ENCODE peak calls at places on chromosomes 13 and 19, in five cellular contexts. One of them, this sample, is unnamed.
A peak's percentile ranks its signal among the peaks of the same experiment; 100 is the strongest.

GRCh38 chr13:40120781-40121180 is 465.3 kb downstream of the COG6 start:
- DNase-seq in T47D: no peak
- DNase-seq in T-helper 1 cell: no peak
- DNase-seq in NCI-H524 treated with DMSO at 0.1 percent for 48 hours: no peak
- DNase-seq in hippocampal formation: no peak
- DNase-seq in this sample: no peak

GRCh38 chr19:4889034-4889825 is 13.5 kb downstream of the ARRDC5 start:
- DNase-seq in T47D: no peak
- DNase-seq in T-helper 1 cell: no peak
- DNase-seq in NCI-H524 treated with DMSO at 0.1 percent for 48 hours: no peak
- DNase-seq in hippocampal formation: no peak
- DNase-seq in this sample: peak; percentile 73

GRCh38 chr13:75566658-75567057 is 17.1 kb downstream of the UCHL3 start:
- DNase-seq in T47D: no peak
- DNase-seq in T-helper 1 cell: no peak
- DNase-seq in NCI-H524 treated with DMSO at 0.1 percent for 48 hours: no peak
- DNase-seq in hippocampal formation: peak; percentile 23
- DNase-seq in this sample: no peak

GRCh38 chr13:80006940-80007339 is 334.0 kb downstream of the SPRY2 start:
- DNase-seq in T47D: no peak
- DNase-seq in T-helper 1 cell: no peak
- DNase-seq in NCI-H524 treated with DMSO at 0.1 percent for 48 hours: no peak
- DNase-seq in hippocampal formation: no peak
- DNase-seq in this sample: no peak

GRCh38 chr13:84927442-84928169 is 871.6 kb downstream of the SLITRK6 start:
- DNase-seq in T47D: no peak
- DNase-seq in T-helper 1 cell: no peak
- DNase-seq in NCI-H524 treated with DMSO at 0.1 percent for 48 hours: no peak
- DNase-seq in hippocampal formation: no peak
- DNase-seq in this sample: no peak

GRCh38 chr19:41958367-41959055 is 610 bp downstream of the RABAC1 start:
- DNase-seq in T47D: peak; percentile 64
- DNase-seq in T-helper 1 cell: peak; percentile 76
- DNase-seq in NCI-H524 treated with DMSO at 0.1 percent for 48 hours: no peak
- DNase-seq in hippocampal formation: no peak
- DNase-seq in this sample: peak; percentile 11

GRCh38 chr19:1019980-1020867 is 699 bp downstream of the TMEM259 start:
- DNase-seq in T47D: no peak
- DNase-seq in T-helper 1 cell: no peak
- DNase-seq in NCI-H524 treated with DMSO at 0.1 percent for 48 hours: no peak
- DNase-seq in hippocampal formation: no peak
- DNase-seq in this sample: no peak

GRCh38 chr19:11446652-11447301 is 11.3 kb downstream of the PRKCSH start:
- DNase-seq in T47D: no peak
- DNase-seq in T-helper 1 cell: no peak
- DNase-seq in NCI-H524 treated with DMSO at 0.1 percent for 48 hours: no peak
- DNase-seq in hippocampal formation: peak; percentile 44
- DNase-seq in this sample: no peak

GRCh38 chr13:66224644-66225043 is 1005.5 kb downstream of the PCDH9 start:
- DNase-seq in T47D: no peak
- DNase-seq in T-helper 1 cell: no peak
- DNase-seq in NCI-H524 treated with DMSO at 0.1 percent for 48 hours: no peak
- DNase-seq in hippocampal formation: no peak
- DNase-seq in this sample: no peak

GRCh38 chr13:83780201-83780600 is 102.1 kb downstream of the SLITRK1 start:
- DNase-seq in T47D: no peak
- DNase-seq in T-helper 1 cell: no peak
- DNase-seq in NCI-H524 treated with DMSO at 0.1 percent for 48 hours: no peak
- DNase-seq in hippocampal formation: no peak
- DNase-seq in this sample: no peak

GRCh38 chr19:3507371-3508120 is 1.4 kb downstream of the FZR1 start:
- DNase-seq in T47D: no peak
- DNase-seq in T-helper 1 cell: no peak
- DNase-seq in NCI-H524 treated with DMSO at 0.1 percent for 48 hours: no peak
- DNase-seq in hippocampal formation: no peak
- DNase-seq in this sample: no peak

GRCh38 chr19:1998712-1999708 is 16.5 kb downstream of the BTBD2 start:
- DNase-seq in T47D: no peak
- DNase-seq in T-helper 1 cell: no peak
- DNase-seq in NCI-H524 treated with DMSO at 0.1 percent for 48 hours: no peak
- DNase-seq in hippocampal formation: no peak
- DNase-seq in this sample: no peak

GRCh38 chr13:51601601-51602348 is 17.5 kb downstream of the WDFY2 start:
- DNase-seq in T47D: no peak
- DNase-seq in T-helper 1 cell: no peak
- DNase-seq in NCI-H524 treated with DMSO at 0.1 percent for 48 hours: no peak
- DNase-seq in hippocampal formation: no peak
- DNase-seq in this sample: no peak

GRCh38 chr13:27622102-27622820 is 569 bp downstream of the POLR1D start:
- DNase-seq in T47D: no peak
- DNase-seq in T-helper 1 cell: no peak
- DNase-seq in NCI-H524 treated with DMSO at 0.1 percent for 48 hours: no peak
- DNase-seq in hippocampal formation: no peak
- DNase-seq in this sample: no peak

GRCh38 chr19:12689012-12689411 is 1.2 kb downstream of the GNG14 start:
- DNase-seq in T47D: no peak
- DNase-seq in T-helper 1 cell: no peak
- DNase-seq in NCI-H524 treated with DMSO at 0.1 percent for 48 hours: no peak
- DNase-seq in hippocampal formation: no peak
- DNase-seq in this sample: no peak

GRCh38 chr19:54523403-54523802 is 20.8 kb downstream of the LAIR2 start:
- DNase-seq in T47D: no peak
- DNase-seq in T-helper 1 cell: no peak
- DNase-seq in NCI-H524 treated with DMSO at 0.1 percent for 48 hours: no peak
- DNase-seq in hippocampal formation: no peak
- DNase-seq in this sample: no peak

This sample was measured in NCI-H446 treated with DMSO at 0.1 percent for 48 hours.